ENCODE peak calls at places on chromosomes 1 and 21, in nine cellular contexts. H is mesothelial cell of epicardium; Y is CD8-positive, alpha-beta memory T cell; L is T follicular helper cell; G is C1 segment of cervical spinal cord; I is ascending aorta; W is NCI-H146; N is GM12891; U is stimulated activated CD4-positive, alpha-beta T cell treated with anti-CD3 and anti-CD28 coated beads, Interleukin-4, amount 100 ng/mL, for 48 hours. E is an unnamed sample.

GRCh38 chr1:150160964-150161626 is 11.4 kb downstream of the PLEKHO1 start:
- DNase-seq in H (no peak), Y (no peak), L (no peak), G (no peak), I (no peak), W (no peak), N (no peak), U (no peak), E (no peak)

GRCh38 chr1:42931108-42931539 is 27.5 kb downstream of the SLC2A1 start:
- DNase-seq in H (no peak), Y (peak; percentile 72), L (peak; percentile 29), G (peak; percentile 29), I (no peak), W (peak; percentile 6), N (peak; percentile 72), U (no peak), E (peak; percentile 67)

GRCh38 chr1:201259476-201260235 is 23.6 kb upstream of the PKP1 start:
- DNase-seq in H (peak; percentile 40), Y (no peak), L (no peak), G (no peak), I (no peak), W (peak; percentile 91), N (no peak), U (no peak), E (no peak)

GRCh38 chr21:42276526-42277154 is 38.6 kb downstream of the TFF3 start:
- DNase-seq in H (no peak), Y (no peak), L (no peak), G (no peak), I (no peak), W (no peak), N (no peak), U (no peak), E (no peak)

GRCh38 chr1:61588736-61589381 is 136.1 kb downstream of the TM2D1 start:
- DNase-seq in H (peak; percentile 69), Y (peak; percentile 30), L (peak; percentile 28), G (no peak), I (no peak), W (peak; percentile 44), N (peak; percentile 53), U (peak; percentile 50), E (no peak)

GRCh38 chr1:906532-907420 is 16.9 kb upstream of the SAMD11 start:
- DNase-seq in H (no peak), Y (no peak), L (no peak), G (no peak), I (peak; percentile 21), W (no peak), N (peak; percentile 59), U (no peak), E (peak; percentile 75)

GRCh38 chr1:201310986-201311355 is 27.7 kb downstream of the PKP1 start:
- DNase-seq in H (no peak), Y (no peak), L (no peak), G (no peak), I (no peak), W (peak; percentile 10), N (no peak), U (no peak), E (no peak)

GRCh38 chr1:209648931-209649776 is 3.1 kb downstream of the LAMB3 start:
- DNase-seq in H (no peak), Y (no peak), L (no peak), G (no peak), I (no peak), W (no peak), N (no peak), U (no peak), E (no peak)

GRCh38 chr1:10471411-10472219 is 714 bp downstream of the DFFA start:
- DNase-seq in H (no peak), Y (no peak), L (no peak), G (no peak), I (no peak), W (no peak), N (no peak), U (no peak), E (no peak)

GRCh38 chr1:234842726-234843641 is 233.0 kb upstream of the IRF2BP2 start:
- DNase-seq in H (no peak), Y (peak; percentile 17), L (peak; percentile 25), G (no peak), I (no peak), W (no peak), N (peak; percentile 30), U (peak; percentile 81), E (no peak)

GRCh38 chr1:170377011-170377410 is 155.0 kb upstream of the GORAB start:
- DNase-seq in H (no peak), Y (no peak), L (no peak), G (no peak), I (no peak), W (no peak), N (no peak), U (no peak), E (no peak)

GRCh38 chr1:241624925-241625324 is 15.2 kb downstream of the CHML start:
- DNase-seq in H (no peak), Y (no peak), L (no peak), G (no peak), I (no peak), W (no peak), N (no peak), U (no peak), E (no peak)

GRCh38 chr1:153546796-153547559 is 1.4 kb upstream of the S100A4 start:
- DNase-seq in H (no peak), Y (no peak), L (no peak), G (no peak), I (no peak), W (no peak), N (no peak), U (no peak), E (peak; percentile 12)

GRCh38 chr1:64980745-64981601 is 14.6 kb upstream of the JAK1 start:
- DNase-seq in H (no peak), Y (no peak), L (no peak), G (no peak), I (no peak), W (no peak), N (no peak), U (no peak), E (no peak)

GRCh38 chr1:22731924-22732522 is 21.4 kb downstream of the EPHB2 start:
- DNase-seq in H (no peak), Y (no peak), L (no peak), G (no peak), I (no peak), W (no peak), N (no peak), U (no peak), E (no peak)

GRCh38 chr1:8879348-8880067 is 1.0 kb upstream of the ENO1 start:
- DNase-seq in H (no peak), Y (no peak), L (peak; percentile 41), G (no peak), I (no peak), W (no peak), N (no peak), U (no peak), E (no peak)

GRCh38 chr1:14111121-14111520 is 411.1 kb downstream of the PRDM2 start:
- DNase-seq in H (no peak), Y (no peak), L (no peak), G (no peak), I (no peak), W (peak; percentile 7), N (no peak), U (no peak), E (no peak)

GRCh38 chr1:67342002-67342890 is 34.6 kb downstream of the IL12RB2 start:
- DNase-seq in H (no peak), Y (no peak), L (no peak), G (no peak), I (no peak), W (no peak), N (no peak), U (no peak), E (no peak)

GRCh38 chr1:117127840-117128239 is 6.3 kb upstream of the TRIM45 start:
- DNase-seq in H (no peak), Y (no peak), L (no peak), G (no peak), I (no peak), W (no peak), N (no peak), U (no peak), E (no peak)

GRCh38 chr1:242129103-242129502 is 130.2 kb upstream of the MAP1LC3C start:
- DNase-seq in H (no peak), Y (no peak), L (no peak), G (no peak), I (no peak), W (peak; percentile 63), N (no peak), U (no peak), E (no peak)

GRCh38 chr21:38831526-38832467 is 26.1 kb downstream of the ETS2 start:
- DNase-seq in H (no peak), Y (no peak), L (no peak), G (no peak), I (peak; percentile 63), W (no peak), N (peak; percentile 35), U (peak; percentile 33), E (no peak)

GRCh38 chr1:29514361-29515187 is 278.3 kb downstream of the PTPRU start:
- DNase-seq in H (no peak), Y (no peak), L (no peak), G (no peak), I (no peak), W (no peak), N (no peak), U (no peak), E (no peak)

GRCh38 chr1:15062479-15063099 is 91.0 kb upstream of the TMEM51 start:
- DNase-seq in H (no peak), Y (no peak), L (no peak), G (no peak), I (no peak), W (no peak), N (no peak), U (no peak), E (no peak)

GRCh38 chr1:223097713-223098112 is 45.3 kb downstream of the TLR5 start:
- DNase-seq in H (no peak), Y (no peak), L (no peak), G (no peak), I (no peak), W (no peak), N (no peak), U (no peak), E (no peak)

GRCh38 chr1:203650012-203650836 is 23.6 kb downstream of the ATP2B4 start:
- DNase-seq in H (peak; percentile 62), Y (peak; percentile 41), L (peak; percentile 69), G (no peak), I (no peak), W (peak; percentile 86), N (no peak), U (peak; percentile 54), E (peak; percentile 82)

GRCh38 chr1:64934115-64934880 is 32.1 kb downstream of the JAK1 start:
- DNase-seq in H (no peak), Y (no peak), L (no peak), G (no peak), I (no peak), W (no peak), N (no peak), U (no peak), E (no peak)